ENCODE peak calls at places on chromosomes 2 and 18, in four cellular contexts. G is H1, A is GM12878, C is HepG2. K is an unnamed sample.

GRCh38 chr18:38526922-38527321 is 961.3 kb upstream of the CELF4 start:
- DNase-seq in G (no peak), A (no peak), C (no peak), K (no peak)

GRCh38 chr2:46032996-46033395 is 264.2 kb upstream of the EPAS1 start:
- DNase-seq in A (no peak), G (no peak), C (peak; percentile 70), K (no peak)

GRCh38 chr2:73931531-73932500 is 5.1 kb downstream of the DGUOK start:
- DNase-seq in A (no peak), C (no peak), G (no peak), K (no peak)

GRCh38 chr18:13159579-13159978 is 59.0 kb upstream of the LDLRAD4 start:
- DNase-seq in A (no peak), G (no peak), C (peak; percentile 76), K (peak; percentile 54)

GRCh38 chr2:33477473-33478468 is 1.3 kb downstream of the RASGRP3 start:
- DNase-seq in A (no peak), C (no peak), G (no peak), K (no peak)

GRCh38 chr18:73691118-73691517 is 456.5 kb downstream of the FBXO15 start:
- DNase-seq in G (no peak), A (no peak), C (no peak), K (no peak)

GRCh38 chr2:30310955-30311354 is 79.6 kb downstream of the LBH start:
- DNase-seq in A (no peak), C (no peak), G (no peak), K (no peak)

GRCh38 chr18:63953811-63954210 is 4.7 kb downstream of the HMSD start:
- DNase-seq in G (no peak), C (no peak), A (no peak), K (no peak)

GRCh38 chr2:160334028-160334729 is 134.1 kb upstream of the ITGB6 start:
- DNase-seq in A (no peak), G (no peak), C (no peak), K (no peak)

GRCh38 chr2:25347205-25347815 is 5.6 kb upstream of the DNMT3A start:
- DNase-seq in A (no peak), C (no peak), G (no peak), K (no peak)

GRCh38 chr2:36819090-36819711 is 122.7 kb downstream of the VIT start:
- DNase-seq in A (no peak), C (peak; percentile 38), G (peak; percentile 40), K (no peak)

GRCh38 chr2:42601076-42601475 is 32.6 kb downstream of the MTA3 start:
- DNase-seq in A (no peak), C (no peak), G (no peak), K (no peak)

GRCh38 chr2:86671304-86671981 is 47.8 kb upstream of the RNF103 start:
- DNase-seq in A (no peak), C (peak; percentile 15), G (no peak), K (no peak)

GRCh38 chr2:234363011-234363487 is 133.8 kb downstream of the ARL4C start:
- DNase-seq in G (no peak), C (peak; percentile 83), A (no peak), K (peak; percentile 90)

GRCh38 chr18:3246636-3247242 is 862 bp upstream of the MYL12A start:
- DNase-seq in A (no peak), C (no peak), G (no peak), K (no peak)

GRCh38 chr2:219509780-219510511 is 4.3 kb upstream of the ASIC4 start:
- DNase-seq in C (peak; percentile 60), G (peak; percentile 91), A (no peak), K (no peak)

GRCh38 chr2:33620-34019 is 12.7 kb downstream of the FAM110C start:
- DNase-seq in A (no peak), C (peak; percentile 40), G (no peak), K (no peak)
- TF ChIP-seq SUZ12 in A (no peak), C (no peak), G (no peak), K (no peak)

GRCh38 chr2:54670485-54671009 is 52.9 kb upstream of the EML6 start:
- DNase-seq in G (no peak), A (no peak), C (no peak), K (no peak)
- H3K4me1 ChIP-seq in G (no peaks in the 10 kb centered on the region), A (peaks cover 9% of the 10 kb centered on the region), C (peaks cover 83% of the 10 kb centered on the region), K (no peaks in the 10 kb centered on the region)

DNA sequence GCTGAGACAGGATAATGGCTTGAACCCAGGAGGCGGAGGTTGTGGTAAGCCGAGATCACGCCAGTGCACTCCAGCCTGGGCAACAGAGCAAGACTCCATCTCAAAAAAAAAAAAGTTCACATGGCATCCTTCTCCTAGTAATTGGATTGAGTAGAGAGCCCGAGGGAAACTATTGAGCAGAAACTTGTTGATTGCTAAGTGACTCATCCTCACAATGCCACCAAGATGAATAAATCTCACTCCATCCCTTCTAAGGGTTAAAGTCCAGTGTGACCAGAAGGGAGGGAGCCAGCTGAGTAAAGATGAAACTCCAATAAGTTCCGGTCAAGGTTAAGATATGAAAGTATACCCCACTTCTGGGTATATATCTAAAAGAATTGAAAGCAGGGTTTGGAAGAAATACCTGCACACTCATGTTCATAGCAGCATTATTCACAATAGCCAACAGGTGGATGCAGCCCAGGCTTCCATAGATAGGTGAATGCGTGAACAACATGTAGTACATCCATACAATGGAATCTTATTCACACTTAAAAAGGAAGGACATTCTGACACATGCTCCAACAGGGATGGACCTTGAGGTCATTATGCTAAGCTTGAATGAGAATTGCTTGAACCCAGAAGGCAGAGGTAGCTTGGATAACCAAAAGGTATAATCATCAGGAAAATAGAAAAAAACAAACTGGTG is 13.0 kb upstream of the FHL2 start:
- DNase-seq in C (no peak), G (no peak), A (peak; percentile 33), K (no peak)
- TF ChIP-seq SUZ12 in C (no peak), G (no peak), A (no peak), K (no peak)

GRCh38 chr2:168217920-168218319 is 29.5 kb downstream of the STK39 start:
- DNase-seq in C (no peak), G (no peak), A (no peak), K (no peak)

GRCh38 chr2:168224346-168224745 is 23.0 kb downstream of the STK39 start:
- DNase-seq in A (no peak), C (no peak), G (no peak), K (no peak)

GRCh38 chr2:168222095-168222494 is 25.3 kb downstream of the STK39 start:
- DNase-seq in A (no peak), C (no peak), G (no peak), K (no peak)

GRCh38 chr2:168216351-168217005 is 30.9 kb downstream of the STK39 start:
- DNase-seq in A (no peak), G (no peak), C (no peak), K (no peak)

GRCh38 chr2:168220971-168221819 is 26.2 kb downstream of the STK39 start:
- DNase-seq in C (peak; percentile 98), G (no peak), A (no peak), K (no peak)
- H3K4me1 ChIP-seq in C (peaks cover 85% of the 10 kb centered on the region), G (no peaks in the 10 kb centered on the region), A (no peaks in the 10 kb centered on the region), K (no peaks in the 10 kb centered on the region)

DNA sequence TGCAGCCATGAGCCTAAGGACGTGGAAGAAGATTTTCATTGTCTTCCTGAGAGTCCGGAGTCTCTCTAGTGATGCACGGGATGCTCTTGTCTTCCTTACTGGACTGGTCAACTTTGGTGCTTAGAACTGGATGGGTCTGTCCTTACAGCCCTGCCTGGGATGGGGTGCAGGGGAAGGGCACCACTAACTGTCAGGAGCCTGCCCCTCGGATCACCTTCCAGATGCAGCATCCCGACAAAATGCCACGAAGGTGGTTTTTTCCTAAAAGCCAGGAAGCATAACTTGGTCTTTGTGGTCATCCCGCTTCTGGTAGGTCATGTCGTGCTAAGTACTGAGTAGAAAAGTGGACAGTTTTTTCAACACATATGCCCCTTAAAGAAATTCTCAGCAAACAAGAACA is 207.4 kb upstream of the TWIST2 start:
- DNase-seq in G (peak; percentile 7), C (no peak), A (no peak), K (no peak)
- TF ChIP-seq SUZ12 in G (no peak), C (no peak), A (no peak), K (no peak)

GRCh38 chr2:113175101-113175628 is 1.4 kb downstream of the PSD4 start:
- DNase-seq in G (no peak), C (no peak), A (peak; percentile 87), K (no peak)
- H3K4me1 ChIP-seq in G (no peaks in the 10 kb centered on the region), C (peaks cover 70% of the 10 kb centered on the region), A (peaks cover 38% of the 10 kb centered on the region), K (peaks cover 16% of the 10 kb centered on the region)

GRCh38 chr2:239292956-239293355 is 107.9 kb downstream of the HDAC4 start:
- DNase-seq in G (no peak), A (no peak), C (no peak), K (no peak)
- TF ChIP-seq SUZ12 in G (no peak), A (no peak), C (no peak), K (no peak)

DNA sequence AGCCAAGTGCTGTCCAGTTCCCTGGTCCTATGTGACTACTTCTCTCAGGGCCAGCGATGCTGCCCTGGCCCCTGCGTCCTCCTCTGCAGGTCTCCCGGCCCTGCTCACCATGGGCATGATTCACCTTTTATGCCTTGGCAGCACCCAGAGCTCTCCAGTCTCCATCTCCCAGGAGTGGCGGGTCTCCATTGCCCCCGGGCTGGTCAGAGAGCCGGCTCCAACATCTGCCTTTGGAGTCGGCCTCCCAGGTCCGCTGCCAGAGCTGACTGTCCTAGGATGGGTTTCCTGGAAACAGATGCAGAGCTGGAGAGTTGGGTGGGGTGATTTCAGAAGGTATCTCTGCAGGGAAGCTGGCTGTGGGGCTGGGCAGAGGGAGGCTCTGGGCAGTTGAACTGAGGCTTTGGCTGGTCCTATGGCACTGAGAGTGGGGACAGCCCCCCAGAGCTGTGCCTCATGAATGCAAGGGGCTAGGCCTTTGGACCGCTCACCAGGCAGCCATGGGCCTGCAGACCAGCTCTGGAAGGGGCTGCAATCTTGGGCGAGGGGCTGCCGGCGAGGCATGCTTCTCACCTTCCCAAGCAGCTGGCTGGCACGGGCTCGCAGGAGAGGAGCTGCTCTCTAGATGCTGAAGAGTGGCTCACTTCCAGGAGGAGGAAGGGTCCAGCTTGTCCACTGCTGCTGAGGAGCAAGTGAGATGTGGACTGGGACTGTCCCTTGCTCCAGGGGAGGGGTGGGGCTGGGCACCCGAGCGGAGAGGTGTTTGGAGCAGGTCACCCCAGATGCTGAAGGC is 59.8 kb upstream of the HS6ST1 start:
- DNase-seq in G (no peak), C (no peak), A (no peak), K (no peak)
- H3K4me1 ChIP-seq in G (peaks cover 3% of the 10 kb centered on the region), C (peaks cover 70% of the 10 kb centered on the region), A (no peaks in the 10 kb centered on the region), K (peaks cover 48% of the 10 kb centered on the region)

K was measured in NT2/D1.